ENCODE peak calls at places on chromosomes 5 and 9, in seven cellular contexts. A is lung, S is mucosa of descending colon, D is testis, G is K562, B is vagina, V is tibial nerve. L is an unnamed sample.

GRCh38 chr5:39427225-39427624 is 2.4 kb upstream of the DAB2 start:
- DNase-seq in A (no peak), S (no peak), D (no peak), G (no peak), B (no peak), V (no peak), L (no peak)

GRCh38 chr5:85549229-85549628 is 1068.5 kb upstream of the COX7C start:
- DNase-seq in A (no peak), S (no peak), D (no peak), G (no peak), B (no peak), V (no peak), L (no peak)

GRCh38 chr5:2006193-2006970 is 123.7 kb upstream of the IRX4 start:
- DNase-seq in A (no peak), S (no peak), D (no peak), G (no peak), B (peak; percentile 58), V (no peak), L (no peak)

GRCh38 chr9:124299519-124300090 is 41.9 kb downstream of the NEK6 start:
- DNase-seq in A (no peak), S (no peak), D (no peak), G (no peak), B (no peak), V (no peak), L (no peak)

GRCh38 chr9:91159664-91160121 is 202.0 kb downstream of the AUH start:
- DNase-seq in A (peak; percentile 59), S (peak; percentile 73), D (no peak), G (peak; percentile 15), B (peak; percentile 81), V (no peak), L (no peak)

GRCh38 chr9:112091805-112092204 is 83.3 kb downstream of the SUSD1 start:
- DNase-seq in A (no peak), S (no peak), D (peak; percentile 67), G (no peak), B (no peak), V (no peak), L (peak; percentile 42)

GRCh38 chr5:95715799-95716461 is 15.2 kb upstream of the RHOBTB3 start:
- DNase-seq in A (no peak), S (no peak), D (no peak), G (no peak), B (no peak), V (no peak), L (no peak)

GRCh38 chr5:141135030-141135717 is at the start of gene PCDHB5:
- DNase-seq in A (no peak), S (no peak), D (peak; percentile 88), G (peak; percentile 49), B (no peak), V (peak; percentile 33), L (peak; percentile 42)

GRCh38 chr9:134692573-134692860 is 50.9 kb downstream of the COL5A1 start:
- DNase-seq in A (no peak), S (peak; percentile 10), D (no peak), G (no peak), B (no peak), V (no peak), L (no peak)

GRCh38 chr5:177427919-177428573 is 1.6 kb downstream of the GRK6 start:
- DNase-seq in A (no peak), S (peak; percentile 64), D (no peak), G (peak; percentile 64), B (no peak), V (no peak), L (peak; percentile 54)
- H3K4me1 ChIP-seq in A (no peaks in the 10 kb centered on the region), S (peaks cover 32% of the 10 kb centered on the region), D (peaks cover 12% of the 10 kb centered on the region), G (peaks cover 30% of the 10 kb centered on the region), B (peaks cover 55% of the 10 kb centered on the region), V (peaks cover 34% of the 10 kb centered on the region), L (peaks cover 15% of the 10 kb centered on the region)

DNA sequence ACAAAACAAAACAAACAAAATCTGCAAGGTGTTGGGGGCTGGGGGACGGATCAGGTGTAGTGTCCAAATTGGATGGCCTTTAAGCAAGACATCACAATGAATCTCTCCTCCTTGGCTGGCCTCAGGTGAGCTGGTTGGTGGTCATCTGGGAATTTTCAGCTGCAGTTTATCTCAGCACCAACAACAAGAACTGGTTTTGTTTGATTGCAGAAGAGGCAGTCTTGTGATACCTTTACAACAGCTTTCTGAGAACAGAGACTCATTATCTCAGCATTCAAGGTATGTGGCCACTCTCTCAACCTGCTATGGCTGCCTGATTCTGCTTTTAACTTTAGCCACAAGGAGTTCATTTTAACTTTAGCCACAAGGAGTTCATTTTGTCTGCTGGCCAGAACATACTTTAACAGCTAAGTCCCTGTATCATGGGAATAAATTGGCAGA is 1543.4 kb downstream of the EFNA5 start:
- DNase-seq in A (no peak), S (no peak), D (no peak), G (no peak), B (no peak), V (no peak), L (no peak)
- TF ChIP-seq CTCF in A (no peak), S (no peak), D (no peak), G (no peak), B (no peak), V (no peak), L (no peak)

GRCh38 chr5:10985091-10985490 is 224.1 kb upstream of the DAP start:
- DNase-seq in A (no peak), S (no peak), D (no peak), G (no peak), B (no peak), V (no peak), L (no peak)

GRCh38 chr5:10982616-10983015 is 221.6 kb upstream of the DAP start:
- DNase-seq in A (no peak), S (no peak), D (no peak), G (no peak), B (no peak), V (no peak), L (no peak)

GRCh38 chr5:10985711-10986110 is 224.7 kb upstream of the DAP start:
- DNase-seq in A (no peak), S (no peak), D (no peak), G (no peak), B (no peak), V (no peak), L (no peak)

GRCh38 chr5:10984021-10984420 is 223.0 kb upstream of the DAP start:
- DNase-seq in A (no peak), S (no peak), D (no peak), G (no peak), B (no peak), V (no peak), L (no peak)

GRCh38 chr5:10981927-10982326 is 220.9 kb upstream of the DAP start:
- DNase-seq in A (no peak), S (no peak), D (no peak), G (no peak), B (no peak), V (no peak), L (no peak)
- H3K4me1 ChIP-seq in A (no peaks in the 10 kb centered on the region), S (no peaks in the 10 kb centered on the region), D (no peaks in the 10 kb centered on the region), G (no peaks in the 10 kb centered on the region), B (no peaks in the 10 kb centered on the region), V (no peaks in the 10 kb centered on the region), L (no peaks in the 10 kb centered on the region)

DNA sequence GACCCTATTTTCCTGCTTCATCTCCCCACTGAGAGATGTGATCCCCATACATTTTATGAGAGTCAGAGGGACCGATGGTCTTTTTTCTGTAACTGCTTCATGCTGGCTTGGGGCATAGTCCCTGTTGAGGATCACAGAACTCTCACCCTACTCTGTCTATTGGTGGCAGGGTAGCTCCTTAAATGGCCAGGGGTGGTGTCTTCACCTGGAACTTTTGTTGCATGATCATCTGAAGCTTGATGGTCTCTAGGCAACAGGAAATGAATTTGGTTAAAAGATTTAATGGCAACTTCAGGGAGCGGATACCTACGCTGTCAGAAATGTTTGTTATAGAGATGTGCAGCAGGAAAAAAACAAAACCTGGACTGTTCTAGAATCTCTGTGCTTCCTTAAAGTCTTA is 87.0 kb upstream of the GLIS3 start:
- DNase-seq in A (no peak), S (no peak), D (no peak), G (no peak), B (no peak), V (no peak), L (no peak)
- TF ChIP-seq CTCF in A (no peak), S (no peak), D (no peak), G (no peak), B (no peak), V (no peak), L (no peak)

GRCh38 chr5:172857982-172858381 is 23.9 kb downstream of the ERGIC1 start:
- DNase-seq in A (no peak), S (no peak), D (no peak), G (no peak), B (no peak), V (no peak), L (no peak)

GRCh38 chr5:172859966-172860365 is 25.9 kb downstream of the ERGIC1 start:
- DNase-seq in A (peak; percentile 64), S (no peak), D (no peak), G (no peak), B (no peak), V (no peak), L (no peak)

GRCh38 chr5:172858990-172859811 is 25.1 kb downstream of the ERGIC1 start:
- DNase-seq in A (peak; percentile 66), S (no peak), D (peak; percentile 54), G (no peak), B (no peak), V (peak; percentile 69), L (no peak)

GRCh38 chr5:172856336-172856735 is 22.3 kb downstream of the ERGIC1 start:
- DNase-seq in A (no peak), S (no peak), D (no peak), G (no peak), B (no peak), V (no peak), L (no peak)

GRCh38 chr5:172858511-172858989 is 24.5 kb downstream of the ERGIC1 start:
- DNase-seq in A (no peak), S (no peak), D (no peak), G (no peak), B (no peak), V (no peak), L (no peak)
- H3K4me1 ChIP-seq in A (peaks cover 38% of the 10 kb centered on the region), S (peaks cover 53% of the 10 kb centered on the region), D (peaks cover 50% of the 10 kb centered on the region), G (peaks cover 5% of the 10 kb centered on the region), B (peaks cover 91% of the 10 kb centered on the region), V (peaks cover 63% of the 10 kb centered on the region), L (peaks cover 9% of the 10 kb centered on the region)

DNA sequence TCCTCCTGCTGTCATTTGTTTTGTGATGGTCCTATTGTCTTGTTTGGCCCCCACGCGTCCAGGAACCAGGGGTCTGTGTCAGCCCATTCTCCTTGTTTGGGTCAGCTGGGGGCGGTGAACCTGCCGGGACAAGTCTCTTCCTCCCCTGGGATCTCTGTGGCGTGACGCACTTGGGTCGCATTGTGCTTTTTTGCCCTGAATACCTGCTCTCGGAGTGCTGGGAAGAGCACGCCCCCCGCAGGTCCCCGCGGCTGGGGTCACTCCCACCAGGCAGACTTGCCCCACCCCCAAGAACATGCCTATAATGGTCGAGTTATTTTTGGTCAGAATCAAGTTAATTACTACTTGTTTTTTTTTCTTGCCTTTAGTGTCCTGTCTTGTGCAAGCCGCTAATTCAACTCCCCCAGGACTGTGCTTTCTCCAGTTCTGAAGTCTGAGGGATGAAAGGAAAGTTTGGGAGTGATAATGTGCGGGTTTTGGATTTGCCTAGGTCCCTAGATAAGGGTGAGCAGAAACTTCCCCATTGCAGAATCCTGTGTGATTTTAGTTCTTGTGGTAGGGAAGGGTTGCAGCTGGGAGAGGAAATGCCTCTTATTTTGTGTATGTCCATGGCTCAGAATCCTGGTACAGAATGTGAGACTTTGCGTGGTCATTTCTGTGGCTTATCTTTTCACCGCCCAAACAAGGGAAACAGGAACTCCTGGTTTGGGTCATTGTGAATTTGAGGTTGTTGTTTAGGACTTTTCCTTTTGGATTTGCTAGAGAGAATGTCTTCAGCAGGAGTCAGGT is 791 bp downstream of the ACER2 start:
- DNase-seq in A (no peak), S (peak; percentile 63), D (peak; percentile 24), G (peak; percentile 52), B (no peak), V (peak; percentile 26), L (no peak)
- TF ChIP-seq CTCF in A (no peak), S (no peak), D (no peak), G (no peak), B (no peak), V (no peak), L (no peak)

L was measured in BE2C.